ENCODE peak calls at places on chromosome X, in four cellular contexts. Z, F, T and B are unnamed samples.

GRCh38 chrX:1386338-1387127 is 5.4 kb downstream of the SLC25A6 start:
- DNase-seq in Z (no peak), F (no peak), T (no peak), B (no peak)

GRCh38 chrX:47129879-47130358 is 14.6 kb downstream of the NDUFB11 start:
- DNase-seq in Z (no peak), F (no peak), T (no peak), B (no peak)

GRCh38 chrX:13081385-13082285 is 37.2 kb upstream of the FAM9C start:
- DNase-seq in Z (no peak), F (no peak), T (no peak), B (no peak)

GRCh38 chrX:139692908-139693307 is 15.1 kb downstream of the MCF2 start:
- DNase-seq in Z (no peak), F (no peak), T (no peak), B (no peak)

GRCh38 chrX:75746891-75747639 is 38.0 kb downstream of the MAGEE2 start:
- DNase-seq in Z (no peak), F (no peak), T (no peak), B (peak; percentile 2)

GRCh38 chrX:45154462-45154861 is 46.2 kb downstream of the DIPK2B start:
- DNase-seq in Z (no peak), F (no peak), T (no peak), B (no peak)

GRCh38 chrX:21946925-21947641 is 6.6 kb downstream of the SMS start:
- DNase-seq in Z (no peak), F (no peak), T (no peak), B (no peak)

GRCh38 chrX:9195199-9195880 is 161.4 kb upstream of the FAM9B start:
- DNase-seq in Z (no peak), F (no peak), T (no peak), B (no peak)